ENCODE peak calls at places on chromosomes 5 and 9, in seven cellular contexts. W, A, O, Y, G, T and K are unnamed samples.

GRCh38 chr5:4520557-4520956 is 619.6 kb upstream of the ADAMTS16 start:
- DNase-seq in W (no peak), A (no peak), O (no peak), Y (no peak), G (no peak), T (no peak), K (no peak)

GRCh38 chr5:10351199-10351881 is 2.2 kb upstream of the MARCHF6 start:
- DNase-seq in W (peak), A (peak), O (no peak), Y (no peak), G (no peak), T (no peak), K (peak)

GRCh38 chr5:132237141-132237540 is 9.5 kb upstream of the P4HA2 start:
- DNase-seq in W (no peak), A (no peak), O (no peak), Y (no peak), G (no peak), T (no peak), K (no peak)

GRCh38 chr5:117454716-117455212 is 880.1 kb upstream of the SEMA6A start:
- DNase-seq in W (no peak), A (peak), O (peak), Y (peak), G (peak), T (no peak), K (no peak)

GRCh38 chr9:125121156-125121555 is 22.2 kb downstream of the SCAI start:
- DNase-seq in W (no peak), A (no peak), O (no peak), Y (no peak), G (no peak), T (no peak), K (no peak)

GRCh38 chr5:65927497-65928340 is 1.3 kb downstream of the ERBIN start:
- DNase-seq in W (no peak), A (no peak), O (no peak), Y (peak), G (no peak), T (no peak), K (no peak)

GRCh38 chr5:98769256-98770157 is 4.0 kb upstream of the RGMB start:
- DNase-seq in W (peak), A (no peak), O (no peak), Y (peak), G (no peak), T (peak), K (no peak)

GRCh38 chr5:100595152-100595811 is 60.1 kb downstream of the FAM174A start:
- DNase-seq in W (peak), A (peak), O (no peak), Y (no peak), G (no peak), T (no peak), K (peak)

GRCh38 chr9:95003694-95004451 is 277.4 kb downstream of the AOPEP start:
- DNase-seq in W (peak), A (no peak), O (no peak), Y (peak), G (no peak), T (peak), K (no peak)

GRCh38 chr9:117368684-117369230 is 46.1 kb downstream of the ASTN2 start:
- DNase-seq in W (no peak), A (no peak), O (no peak), Y (no peak), G (no peak), T (no peak), K (no peak)

GRCh38 chr9:136902259-136902821 is 16.0 kb downstream of the TRAF2 start:
- DNase-seq in W (peak), A (no peak), O (peak), Y (no peak), G (peak), T (no peak), K (peak)

GRCh38 chr5:102295534-102296228 is 403 bp downstream of the SLCO4C1 start:
- DNase-seq in W (peak), A (no peak), O (no peak), Y (no peak), G (no peak), T (no peak), K (no peak)

GRCh38 chr5:52989781-52990530 is 804 bp downstream of the ITGA2 start:
- DNase-seq in W (peak), A (no peak), O (no peak), Y (peak), G (peak), T (peak), K (no peak)

GRCh38 chr9:134601764-134602163 is 39.8 kb upstream of the COL5A1 start:
- DNase-seq in W (no peak), A (no peak), O (no peak), Y (no peak), G (no peak), T (no peak), K (no peak)

GRCh38 chr9:89956331-89956730 is 351.5 kb downstream of the GADD45G start:
- DNase-seq in W (no peak), A (no peak), O (no peak), Y (no peak), G (no peak), T (no peak), K (no peak)

GRCh38 chr5:146388418-146388817 is 49.8 kb downstream of the POU4F3 start:
- DNase-seq in W (no peak), A (no peak), O (no peak), Y (no peak), G (no peak), T (no peak), K (no peak)

GRCh38 chr5:176521699-176522263 is 15.4 kb downstream of the RNF44 start:
- DNase-seq in W (no peak), A (no peak), O (no peak), Y (no peak), G (no peak), T (no peak), K (no peak)

GRCh38 chr5:171830686-171831085 is 45.1 kb downstream of the SMIM23 start:
- DNase-seq in W (no peak), A (no peak), O (no peak), Y (no peak), G (no peak), T (no peak), K (no peak)

GRCh38 chr5:113038714-113039113 is 62.1 kb downstream of the DCP2 start:
- DNase-seq in W (no peak), A (peak), O (no peak), Y (no peak), G (no peak), T (no peak), K (peak)

GRCh38 chr9:34179528-34180138 is 790 bp downstream of the UBAP1 start:
- DNase-seq in W (no peak), A (no peak), O (no peak), Y (no peak), G (no peak), T (no peak), K (no peak)

GRCh38 chr5:78399115-78399514 is 38.7 kb downstream of the SCAMP1 start:
- DNase-seq in W (no peak), A (no peak), O (no peak), Y (no peak), G (no peak), T (no peak), K (no peak)

GRCh38 chr5:111694183-111694582 is 62.8 kb downstream of the NREP start:
- DNase-seq in W (no peak), A (no peak), O (no peak), Y (no peak), G (no peak), T (no peak), K (peak)

GRCh38 chr9:419571-420156 is 205.0 kb downstream of the DOCK8 start:
- DNase-seq in W (no peak), A (no peak), O (no peak), Y (no peak), G (no peak), T (no peak), K (no peak)

GRCh38 chr9:17978773-17979172 is 399.9 kb downstream of the SH3GL2 start:
- DNase-seq in W (no peak), A (no peak), O (no peak), Y (no peak), G (no peak), T (no peak), K (no peak)

DNA sequence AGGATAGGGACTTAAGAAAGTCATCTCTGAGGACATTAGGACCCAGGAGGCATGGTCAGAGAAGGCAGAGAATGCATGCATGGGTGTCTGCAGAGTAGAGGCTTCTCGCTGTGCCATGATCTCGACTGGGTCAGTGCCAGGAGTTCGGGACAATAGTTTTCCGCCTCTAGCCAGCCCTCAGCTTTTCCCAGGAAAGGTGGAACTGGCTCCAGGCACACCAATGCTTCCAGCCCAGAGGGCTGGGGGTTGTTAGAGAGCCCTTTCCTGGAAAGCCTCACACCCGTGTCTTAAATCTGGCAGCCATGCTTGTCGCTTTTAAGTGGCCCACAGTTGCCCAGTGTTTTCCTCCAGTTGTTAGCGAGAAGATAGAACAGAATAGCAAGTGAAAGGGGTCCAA is 1111.3 kb downstream of the TAF11L14 start:
- DNase-seq in W (peak), A (no peak), O (no peak), Y (no peak), G (peak), T (no peak), K (no peak)
- H3K27ac ChIP-seq in W (peak), A (no peak), O (peak), Y (no peak), G (peak), T (no peak), K (no peak)

GRCh38 chr9:4743131-4743875 is 2.3 kb upstream of the AK3 start:
- DNase-seq in W (no peak), A (no peak), O (no peak), Y (no peak), G (no peak), T (no peak), K (peak)
- H3K27ac ChIP-seq in W (peak), A (peak), O (no peak), Y (no peak), G (no peak), T (no peak), K (peak)

GRCh38 chr9:106885451-106885850 is 22.5 kb downstream of the ZNF462 start:
- DNase-seq in W (no peak), A (peak), O (no peak), Y (no peak), G (no peak), T (no peak), K (peak)
- H3K27ac ChIP-seq in W (no peak), A (peak), O (no peak), Y (no peak), G (no peak), T (no peak), K (peak)

DNA sequence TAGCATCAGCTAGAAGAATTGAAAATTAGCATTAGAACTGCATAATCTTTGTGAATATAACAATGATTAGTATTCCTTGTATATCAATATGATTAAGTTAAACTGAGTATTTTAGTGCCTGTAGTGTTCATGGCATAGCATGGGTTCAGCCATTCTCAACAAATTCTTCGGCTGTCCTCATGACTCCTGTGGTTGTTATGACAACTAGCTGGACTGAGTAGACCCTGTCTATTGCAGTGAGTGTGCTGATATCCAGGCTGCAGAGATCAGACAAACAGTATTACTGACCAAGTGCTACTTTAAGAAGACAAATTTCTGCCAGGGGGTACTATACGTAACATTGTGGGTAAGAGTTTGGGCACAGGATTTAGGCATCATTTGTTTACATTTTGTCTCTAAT is 125.9 kb downstream of the NUDT12 start:
- DNase-seq in W (no peak), A (no peak), O (no peak), Y (no peak), G (no peak), T (no peak), K (no peak)
- H3K27ac ChIP-seq in W (no peak), A (no peak), O (no peak), Y (no peak), G (no peak), T (no peak), K (no peak)

GRCh38 chr9:110027624-110028023 is 180.3 kb downstream of the C9orf152 start:
- DNase-seq in W (peak), A (no peak), O (no peak), Y (peak), G (no peak), T (no peak), K (no peak)
- H3K27ac ChIP-seq in W (peak), A (no peak), O (no peak), Y (peak), G (no peak), T (peak), K (no peak)

DNA sequence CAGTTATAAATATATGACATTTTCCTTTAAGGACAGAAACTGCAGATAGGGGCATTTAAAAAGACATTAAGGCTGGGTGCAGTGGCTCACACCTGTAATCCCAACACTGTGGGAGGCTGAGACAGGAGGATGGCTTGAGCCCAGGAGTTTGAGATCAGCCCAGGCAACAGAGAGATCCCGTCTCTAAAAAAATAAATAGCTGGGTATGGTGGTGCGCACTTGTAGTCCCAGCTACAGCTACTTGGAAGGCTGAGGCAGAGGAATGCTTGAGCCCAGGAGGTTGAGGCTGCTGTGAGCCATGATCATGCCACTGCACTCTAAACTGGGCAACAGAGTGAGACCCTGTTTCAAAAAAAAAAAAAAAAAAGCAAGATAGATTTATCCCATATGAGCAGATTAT is 63.6 kb downstream of the CSNK1A1 start:
- DNase-seq in W (no peak), A (no peak), O (no peak), Y (no peak), G (no peak), T (no peak), K (no peak)
- H3K27ac ChIP-seq in W (peak), A (peak), O (no peak), Y (no peak), G (no peak), T (no peak), K (peak)

DNA sequence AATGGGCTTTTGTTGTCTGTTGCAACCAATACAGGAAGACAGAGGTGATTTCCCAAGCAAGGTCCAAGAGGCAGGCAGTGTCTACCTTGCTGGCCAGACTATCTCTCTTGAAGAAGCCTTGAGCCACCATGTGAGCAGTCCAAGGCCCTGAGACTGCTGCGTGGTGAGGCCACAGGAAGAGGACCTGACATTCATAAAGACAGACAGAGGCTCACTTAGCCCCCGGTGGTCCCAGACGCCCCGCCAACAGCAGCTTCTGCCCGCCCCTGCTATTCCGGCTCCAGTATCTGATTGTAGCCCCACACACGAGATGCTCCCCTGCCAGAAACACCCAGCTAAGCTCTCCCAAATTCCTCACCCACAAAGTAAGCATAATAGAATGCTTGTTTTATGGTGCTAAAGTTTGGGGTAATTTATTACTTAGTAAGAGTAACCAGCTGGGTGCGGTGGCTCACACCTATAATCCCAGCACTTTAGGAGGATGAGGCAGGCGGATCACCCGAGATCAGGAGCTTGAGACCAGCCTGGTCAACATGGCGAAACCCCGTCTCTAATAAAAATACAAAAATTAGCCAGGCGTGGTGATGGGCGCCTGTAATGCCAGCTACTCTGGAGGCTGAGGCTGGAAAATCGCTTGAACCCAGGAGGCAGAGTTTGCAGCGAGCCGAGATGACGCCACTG is 22.8 kb upstream of the FUBP3 start:
- DNase-seq in W (no peak), A (no peak), O (no peak), Y (no peak), G (no peak), T (no peak), K (no peak)
- H3K27ac ChIP-seq in W (no peak), A (no peak), O (no peak), Y (no peak), G (no peak), T (no peak), K (no peak)

GRCh38 chr9:98101416-98101815 is 17.6 kb downstream of the TRIM14 start:
- DNase-seq in W (no peak), A (no peak), O (no peak), Y (no peak), G (no peak), T (no peak), K (no peak)
- H3K27ac ChIP-seq in W (no peak), A (no peak), O (peak), Y (no peak), G (peak), T (no peak), K (no peak)